ENCODE peak calls at places on chromosomes 2 and 18, in five cellular contexts. Z, W, V, I and U are unnamed samples.

GRCh38 chr2:70454936-70455544 is 98.6 kb downstream of the TGFA start:
- DNase-seq in W (no peak), Z (no peak), I (no peak), V (no peak), U (no peak)

GRCh38 chr2:12764075-12764722 is 47.5 kb downstream of the TRIB2 start:
- DNase-seq in V (no peak), W (peak; percentile 70), Z (no peak), I (no peak), U (peak; percentile 93)

GRCh38 chr2:170408461-170409163 is 230.7 kb downstream of the MYO3B start:
- DNase-seq in I (no peak), Z (no peak), W (no peak), V (no peak), U (no peak)

GRCh38 chr2:219954331-219954730 is 326.9 kb downstream of the SLC4A3 start:
- DNase-seq in Z (no peak), I (no peak), W (no peak), V (no peak), U (peak; percentile 12)

GRCh38 chr2:10930731-10931516 is 19.2 kb downstream of the KCNF1 start:
- DNase-seq in W (no peak), Z (no peak), I (no peak), V (no peak), U (no peak)

GRCh38 chr2:8987413-8987812 is 16.1 kb downstream of the MBOAT2 start:
- DNase-seq in W (no peak), Z (no peak), V (no peak), I (no peak), U (no peak)

GRCh38 chr2:64950226-64951160 is 38.7 kb upstream of the SLC1A4 start:
- DNase-seq in W (no peak), Z (no peak), V (no peak), I (no peak), U (no peak)

GRCh38 chr2:101197215-101197745 is 46.1 kb upstream of the TBC1D8 start:
- DNase-seq in Z (peak; percentile 32), W (no peak), I (no peak), V (no peak), U (no peak)

GRCh38 chr2:239824866-239825704 is 200.1 kb downstream of the NDUFA10 start:
- DNase-seq in W (no peak), I (no peak), V (no peak), Z (no peak), U (no peak)

GRCh38 chr2:39593439-39594393 is 72.0 kb upstream of the TMEM178A start:
- DNase-seq in V (no peak), W (peak; percentile 79), I (no peak), Z (peak; percentile 39), U (peak; percentile 82)

GRCh38 chr2:234495076-234495800 is 1.6 kb downstream of the ARL4C start:
- DNase-seq in V (no peak), W (no peak), Z (no peak), I (no peak), U (no peak)

GRCh38 chr18:8890957-8891464 is 185.7 kb downstream of the MTCL1 start:
- DNase-seq in V (no peak), W (peak; percentile 92), I (no peak), Z (peak; percentile 68), U (peak; percentile 79)

GRCh38 chr18:66461344-66461743 is 142.5 kb downstream of the CDH19 start:
- DNase-seq in I (no peak), Z (no peak), V (no peak), W (no peak), U (no peak)

GRCh38 chr2:65483763-65484162 is 51.4 kb upstream of the SPRED2 start:
- DNase-seq in W (no peak), V (no peak), Z (no peak), I (no peak), U (no peak)

GRCh38 chr2:26246818-26247217 is 2.1 kb downstream of the HADHB start:
- DNase-seq in V (no peak), W (no peak), I (peak; percentile 82), Z (no peak), U (no peak)

DNA sequence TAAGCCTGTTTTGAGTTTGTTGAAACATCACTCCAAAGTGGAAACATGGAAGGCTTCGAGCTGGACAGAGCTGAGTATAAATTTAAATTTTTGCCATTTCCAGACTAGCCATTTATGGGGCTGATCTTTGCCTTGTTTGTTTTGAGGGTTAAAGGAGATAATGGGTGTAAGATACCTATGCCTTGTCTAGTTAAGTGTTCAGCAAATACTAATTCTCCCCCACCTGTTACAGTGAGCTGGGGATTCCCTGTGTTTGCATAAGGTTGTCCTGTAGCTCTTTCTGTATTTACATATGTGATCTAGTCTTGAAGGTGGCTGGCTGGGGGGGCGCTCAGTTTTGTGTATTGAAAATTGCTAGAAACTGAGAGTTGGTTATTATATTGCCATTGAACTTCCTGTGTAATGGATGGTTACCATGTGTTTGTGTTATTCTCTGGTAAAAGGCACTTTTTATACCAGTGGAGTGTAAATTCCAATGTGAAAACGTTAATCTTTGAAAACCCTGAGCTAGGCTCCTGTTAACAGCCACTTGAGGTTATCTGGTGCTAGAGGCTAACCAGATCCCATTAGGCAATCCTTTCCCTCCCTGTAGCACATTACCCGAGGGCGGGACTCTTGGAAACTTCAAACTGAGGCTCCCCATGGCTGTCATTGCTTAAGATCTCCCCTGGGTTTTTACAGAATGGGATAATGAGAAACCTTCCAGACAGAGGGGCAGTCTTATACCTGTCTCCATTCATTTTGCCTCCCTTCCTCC is 26.7 kb downstream of the TANC1 start:
- DNase-seq in V (no peak), Z (no peak), I (no peak), W (no peak), U (no peak)
- H3K4me3 ChIP-seq in V (no peak overlapping the region), Z (no peak overlapping the region), I (no peak overlapping the region), W (no peak overlapping the region), U (no peak overlapping the region)

GRCh38 chr2:199407421-199407820 is 50.3 kb downstream of the SATB2 start:
- DNase-seq in W (no peak), Z (no peak), I (no peak), V (no peak), U (no peak)

GRCh38 chr2:199404841-199405240 is 52.9 kb downstream of the SATB2 start:
- DNase-seq in W (no peak), Z (no peak), V (no peak), I (no peak), U (peak; percentile 38)

GRCh38 chr2:199410130-199410529 is 47.6 kb downstream of the SATB2 start:
- DNase-seq in V (no peak), I (no peak), Z (no peak), W (no peak), U (peak; percentile 8)

GRCh38 chr2:199409705-199410104 is 48.0 kb downstream of the SATB2 start:
- DNase-seq in Z (no peak), I (no peak), W (no peak), V (no peak), U (no peak)

DNA sequence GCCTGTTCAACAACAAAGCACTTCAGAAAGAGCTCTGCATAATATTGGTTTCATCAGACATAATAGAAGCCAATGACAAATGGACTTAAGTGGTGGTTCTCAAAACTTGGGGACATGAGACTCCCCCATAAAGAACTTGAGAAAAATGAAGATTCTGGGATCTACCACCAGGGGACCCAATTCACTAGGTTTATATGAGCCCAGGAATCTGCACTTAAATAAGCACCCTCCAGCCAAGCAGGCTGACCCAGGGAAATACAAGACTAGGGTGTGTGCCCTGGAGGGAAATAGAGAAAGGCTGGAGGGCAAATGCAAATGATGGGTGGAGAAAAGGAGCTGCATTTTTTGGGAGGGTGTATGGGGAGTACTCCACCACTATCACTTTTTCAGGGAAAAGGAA is 52.5 kb downstream of the SATB2 start:
- DNase-seq in W (no peak), I (no peak), Z (no peak), V (no peak), U (no peak)
- TF ChIP-seq CTCF in W (peak; percentile 46), I (peak; percentile 15), Z (peak; percentile 22), V (no peak), U (peak; percentile 28)

GRCh38 chr2:119338826-119339561 is 27.6 kb downstream of the C2orf76 start:
- DNase-seq in V (peak; percentile 36), W (no peak), I (no peak), Z (no peak), U (no peak)
- H3K4me3 ChIP-seq in V (no peak overlapping the region), W (no peak overlapping the region), I (no peak overlapping the region), Z (no peak overlapping the region), U (no peak overlapping the region)

GRCh38 chr18:14963246-14963645 is 215.3 kb downstream of the ANKRD30B start:
- DNase-seq in Z (no peak), V (no peak), W (no peak), I (no peak), U (no peak)
- TF ChIP-seq CTCF in Z (no peak), V (no peak), W (no peak), I (no peak), U (no peak)

GRCh38 chr2:139055165-139055564 is 275.0 kb upstream of the NXPH2 start:
- DNase-seq in I (no peak), V (no peak), Z (no peak), W (no peak), U (no peak)
- H3K4me3 ChIP-seq in I (no peak overlapping the region), V (no peak overlapping the region), Z (no peak overlapping the region), W (no peak overlapping the region), U (no peak overlapping the region)

DNA sequence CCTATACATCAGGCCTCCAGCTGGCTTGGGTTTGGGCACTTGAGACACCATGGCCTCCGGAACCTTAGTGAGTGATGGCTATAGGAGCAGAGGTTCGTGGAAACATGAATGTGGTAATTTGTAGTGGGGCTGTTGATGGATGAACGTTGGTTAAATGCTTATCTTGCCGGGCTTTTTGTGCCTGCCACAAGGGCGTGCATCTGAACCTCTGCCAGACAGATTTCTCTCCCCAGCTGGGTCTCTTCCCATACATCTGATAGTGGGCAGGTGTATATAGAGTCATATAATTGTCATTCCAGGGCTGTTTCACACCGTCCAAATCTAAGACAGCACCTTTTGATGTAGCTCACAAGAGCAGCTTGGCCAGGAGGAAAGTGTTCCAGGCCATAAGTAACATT is 14.7 kb downstream of the LAMA3 start:
- DNase-seq in Z (no peak), V (no peak), W (no peak), I (no peak), U (no peak)
- TF ChIP-seq CTCF in Z (no peak), V (no peak), W (no peak), I (no peak), U (no peak)

GRCh38 chr2:79155826-79156476 is 3.6 kb downstream of the REG3A start:
- DNase-seq in Z (no peak), V (no peak), I (no peak), W (no peak), U (no peak)
- H3K4me3 ChIP-seq in Z (no peak overlapping the region), V (no peak overlapping the region), I (no peak overlapping the region), W (no peak overlapping the region), U (no peak overlapping the region)

GRCh38 chr18:26356045-26356785 is 130.0 kb downstream of the TAF4B start:
- DNase-seq in V (no peak), W (no peak), Z (no peak), I (no peak), U (no peak)

GRCh38 chr18:26350961-26351360 is 124.7 kb downstream of the TAF4B start:
- DNase-seq in W (no peak), Z (no peak), I (no peak), V (no peak), U (no peak)
- TF ChIP-seq CTCF in W (no peak), Z (no peak), I (no peak), V (no peak), U (no peak)

DNA sequence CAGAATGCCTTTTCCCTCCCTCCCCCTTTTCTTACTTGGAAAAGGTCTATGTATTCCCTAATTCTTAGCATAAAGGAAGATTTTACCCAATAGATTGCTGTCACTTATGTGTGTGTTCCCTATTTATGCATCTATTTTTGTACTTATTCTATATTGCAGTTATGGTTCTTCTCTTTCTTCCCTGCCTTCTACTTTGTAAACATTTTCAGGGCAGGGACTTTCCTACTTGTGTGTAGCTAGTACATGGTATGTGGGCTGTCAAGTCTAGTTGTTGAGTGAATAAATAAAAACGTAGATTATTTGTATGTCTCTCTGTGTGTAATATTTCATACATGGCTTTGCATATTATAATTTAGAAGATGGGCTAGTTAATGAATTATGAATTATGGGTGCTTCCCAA is 45.3 kb downstream of the PSMD14 start:
- DNase-seq in W (no peak), V (no peak), I (no peak), Z (no peak), U (no peak)
- H3K4me3 ChIP-seq in W (no peak overlapping the region), V (no peak overlapping the region), I (no peak overlapping the region), Z (no peak overlapping the region), U (no peak overlapping the region)